ENCODE peak calls at places on chromosomes 11 and 22, in five cellular contexts. A is coronary artery, K is NCI-H2107, P is C1 segment of cervical spinal cord, M is fibroblast of the conjunctiva. C is an unnamed sample.

GRCh38 chr11:87235366-87235765 is 197.6 kb downstream of the TMEM135 start:
- DNase-seq in M (no peak), P (no peak), A (no peak), K (no peak), C (no peak)

GRCh38 chr11:80118071-80118470 is 677.2 kb upstream of the TENM4 start:
- DNase-seq in P (no peak), A (no peak), K (no peak), M (no peak), C (no peak)

GRCh38 chr11:74397531-74398243 is 546 bp downstream of the PGM2L1 start:
- DNase-seq in P (no peak), A (peak; percentile 78), M (no peak), K (no peak), C (no peak)

GRCh38 chr22:24482586-24482985 is 12.5 kb upstream of the UPB1 start:
- DNase-seq in M (peak; percentile 74), A (no peak), P (no peak), K (no peak), C (no peak)

GRCh38 chr11:10564692-10565318 is 3.7 kb downstream of the LYVE1 start:
- DNase-seq in M (no peak), K (no peak), A (no peak), P (no peak), C (no peak)

GRCh38 chr22:24181088-24181995 is at the start of gene SUSD2:
- DNase-seq in P (no peak), A (no peak), M (no peak), K (no peak), C (no peak)

GRCh38 chr11:35082322-35083180 is 56.4 kb upstream of the CD44 start:
- DNase-seq in P (no peak), K (no peak), A (peak; percentile 79), M (peak; percentile 47), C (no peak)

GRCh38 chr22:23712256-23712655 is 21.4 kb downstream of the RGL4 start:
- DNase-seq in M (no peak), P (no peak), A (no peak), K (no peak), C (no peak)